ENCODE peak calls at places on chromosome 19, in five cellular contexts. V is heart left ventricle; W is effector memory CD4-positive, alpha-beta T cell; N is psoas muscle; G is fibroblast of lung. E is an unnamed sample.

GRCh38 chr19:28705008-28705407 is 507.9 kb downstream of the UQCRFS1 start:
- DNase-seq in V (no peak), W (no peak), N (no peak), G (peak), E (no peak)

GRCh38 chr19:52258426-52258825 is 11.0 kb upstream of the ZNF766 start:
- DNase-seq in V (no peak), W (no peak), N (no peak), G (peak), E (no peak)

GRCh38 chr19:16587031-16588023 is 15.1 kb upstream of the SLC35E1 start:
- DNase-seq in V (no peak), W (peak), N (no peak), G (peak), E (no peak)

GRCh38 chr19:57317503-57317902 is 2.8 kb upstream of the ZNF543 start:
- DNase-seq in V (no peak), W (no peak), N (peak), G (no peak), E (no peak)

GRCh38 chr19:726993-727956 is 18.5 kb downstream of the PALM start:
- DNase-seq in V (no peak), W (no peak), N (no peak), G (no peak), E (no peak)

GRCh38 chr19:16660763-16661479 is at the start of gene TMEM38A:
- DNase-seq in V (peak), W (peak), N (peak), G (no peak), E (peak)

GRCh38 chr19:29823581-29824330 is 12.0 kb downstream of the CCNE1 start:
- DNase-seq in V (no peak), W (no peak), N (no peak), G (no peak), E (no peak)

GRCh38 chr19:17285415-17286135 is 3.9 kb downstream of the ANKLE1 start:
- DNase-seq in V (no peak), W (no peak), N (no peak), G (no peak), E (no peak)

GRCh38 chr19:3033595-3034193 is 4.6 kb upstream of the TLE2 start:
- DNase-seq in V (no peak), W (no peak), N (no peak), G (no peak), E (no peak)

GRCh38 chr19:52343548-52343947 is 7.5 kb downstream of the ZNF610 start:
- DNase-seq in V (peak), W (peak), N (peak), G (peak), E (no peak)

GRCh38 chr19:47263169-47263560 is 6.8 kb downstream of the CCDC9 start:
- DNase-seq in V (no peak), W (no peak), N (no peak), G (no peak), E (no peak)

GRCh38 chr19:39843919-39844793 is 2.0 kb downstream of the FBL start:
- DNase-seq in V (no peak), W (no peak), N (no peak), G (peak), E (no peak)

GRCh38 chr19:41376998-41377365 is 649 bp downstream of the TMEM91 start:
- DNase-seq in V (no peak), W (no peak), N (no peak), G (no peak), E (no peak)

GRCh38 chr19:50844296-50844935 is 10.3 kb upstream of the KLK3 start:
- DNase-seq in V (no peak), W (no peak), N (no peak), G (no peak), E (no peak)

GRCh38 chr19:40304306-40304705 is 19.2 kb upstream of the AKT2 start:
- DNase-seq in V (no peak), W (no peak), N (no peak), G (no peak), E (no peak)

GRCh38 chr19:24063312-24063711 is 23.7 kb upstream of the ZNF254 start:
- DNase-seq in V (no peak), W (no peak), N (no peak), G (no peak), E (no peak)

GRCh38 chr19:22052644-22053013 is 345 bp downstream of the ZNF257 start:
- DNase-seq in V (peak), W (no peak), N (peak), G (no peak), E (no peak)

GRCh38 chr19:2552859-2553258 is 76.9 kb downstream of the GADD45B start:
- DNase-seq in V (no peak), W (peak), N (no peak), G (no peak), E (no peak)

GRCh38 chr19:40549007-40549708 is 27.5 kb upstream of the SHKBP1 start:
- DNase-seq in V (peak), W (peak), N (peak), G (peak), E (no peak)

GRCh38 chr19:47229674-47230121 is 1.3 kb downstream of the BBC3 start:
- DNase-seq in V (no peak), W (no peak), N (no peak), G (peak), E (no peak)

GRCh38 chr19:52094526-52094925 is 1.0 kb downstream of the ZNF841 start:
- DNase-seq in V (no peak), W (no peak), N (no peak), G (no peak), E (no peak)

GRCh38 chr19:1251503-1252220 is 3.3 kb downstream of the MIDN start:
- DNase-seq in V (no peak), W (peak), N (peak), G (no peak), E (no peak)

GRCh38 chr19:46716013-46716671 is 772 bp downstream of the PRKD2 start:
- DNase-seq in V (peak), W (no peak), N (no peak), G (no peak), E (no peak)

GRCh38 chr19:1560281-1560882 is 7.7 kb downstream of the MEX3D start:
- DNase-seq in V (no peak), W (no peak), N (no peak), G (no peak), E (no peak)

GRCh38 chr19:42311612-42312160 is 1.4 kb upstream of the TMEM145 start:
- DNase-seq in V (no peak), W (no peak), N (no peak), G (no peak), E (no peak)

GRCh38 chr19:54029930-54030490 is 33.7 kb downstream of the VSTM1 start:
- DNase-seq in V (peak), W (peak), N (peak), G (peak), E (peak)

GRCh38 chr19:29155683-29156082 is 57.3 kb downstream of the UQCRFS1 start:
- DNase-seq in V (no peak), W (no peak), N (no peak), G (no peak), E (no peak)

GRCh38 chr19:2273356-2274184 is 8.4 kb downstream of the PEAK3 start:
- DNase-seq in V (peak), W (peak), N (peak), G (peak), E (no peak)

GRCh38 chr19:42003506-42004294 is 9.7 kb upstream of the ATP1A3 start:
- DNase-seq in V (no peak), W (no peak), N (no peak), G (no peak), E (no peak)

GRCh38 chr19:40228863-40229262 is 2.4 kb upstream of the CCNP start:
- DNase-seq in V (no peak), W (no peak), N (no peak), G (no peak), E (no peak)

GRCh38 chr19:768424-768823 is 17.5 kb downstream of the MISP start:
- DNase-seq in V (no peak), W (no peak), N (no peak), G (peak), E (no peak)

GRCh38 chr19:42323852-42324654 is 1.4 kb upstream of the MEGF8 start:
- DNase-seq in V (no peak), W (no peak), N (no peak), G (no peak), E (no peak)

GRCh38 chr19:3071764-3072163 is 9.5 kb upstream of the TLE5 start:
- DNase-seq in V (no peak), W (no peak), N (no peak), G (no peak), E (no peak)

GRCh38 chr19:48301886-48302599 is 23.3 kb upstream of the EMP3 start:
- DNase-seq in V (no peak), W (no peak), N (no peak), G (no peak), E (no peak)

GRCh38 chr19:42433503-42434260 is 6.5 kb upstream of the LIPE start:
- DNase-seq in V (peak), W (peak), N (peak), G (no peak), E (peak)

GRCh38 chr19:41295506-41295905 is 14.5 kb upstream of the CCDC97 start:
- DNase-seq in V (no peak), W (no peak), N (no peak), G (no peak), E (no peak)

GRCh38 chr19:16366433-16367268 is 42.0 kb downstream of the KLF2 start:
- DNase-seq in V (no peak), W (peak), N (no peak), G (no peak), E (no peak)

GRCh38 chr19:1827566-1828278 is 15.6 kb upstream of the ATP8B3 start:
- DNase-seq in V (no peak), W (no peak), N (no peak), G (no peak), E (no peak)

GRCh38 chr19:35754365-35755139 is 2.3 kb downstream of the HSPB6 start:
- DNase-seq in V (no peak), W (no peak), N (no peak), G (no peak), E (no peak)

DNA sequence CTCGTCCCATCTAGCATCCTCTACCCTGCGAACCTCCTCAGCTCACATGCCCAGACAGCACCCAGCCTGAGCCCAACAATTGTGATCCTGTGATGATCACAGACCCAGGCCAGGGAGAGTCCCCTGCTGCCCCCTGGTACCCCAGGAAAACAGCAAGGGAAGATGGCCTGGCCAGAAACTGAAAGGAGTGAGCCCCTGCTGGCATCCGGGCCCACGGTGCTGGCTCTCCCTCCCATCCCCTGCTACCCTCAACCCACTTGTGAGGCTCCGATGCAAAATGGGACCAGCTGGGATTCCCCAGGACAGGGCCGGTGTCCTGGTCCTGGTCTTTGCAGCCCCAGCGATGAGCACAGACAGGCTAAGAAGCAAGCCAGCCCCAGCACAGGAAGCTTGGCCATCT is 14.1 kb downstream of the RANBP3 start:
- DNase-seq in V (no peak), W (no peak), N (no peak), G (no peak), E (no peak)
- H3K27ac ChIP-seq in V (peak), W (peak), N (no peak), G (no peak), E (no peak)

GRCh38 chr19:44731081-44731480 is 17.4 kb upstream of the BCL3 start:
- DNase-seq in V (no peak), W (no peak), N (no peak), G (no peak), E (no peak)

GRCh38 chr19:44725684-44726083 is 22.8 kb upstream of the BCL3 start:
- DNase-seq in V (no peak), W (no peak), N (no peak), G (no peak), E (no peak)

GRCh38 chr19:44726465-44726864 is 22.0 kb upstream of the BCL3 start:
- DNase-seq in V (no peak), W (no peak), N (no peak), G (no peak), E (no peak)

GRCh38 chr19:44729516-44730033 is 18.9 kb upstream of the BCL3 start:
- DNase-seq in V (no peak), W (no peak), N (no peak), G (no peak), E (no peak)

DNA sequence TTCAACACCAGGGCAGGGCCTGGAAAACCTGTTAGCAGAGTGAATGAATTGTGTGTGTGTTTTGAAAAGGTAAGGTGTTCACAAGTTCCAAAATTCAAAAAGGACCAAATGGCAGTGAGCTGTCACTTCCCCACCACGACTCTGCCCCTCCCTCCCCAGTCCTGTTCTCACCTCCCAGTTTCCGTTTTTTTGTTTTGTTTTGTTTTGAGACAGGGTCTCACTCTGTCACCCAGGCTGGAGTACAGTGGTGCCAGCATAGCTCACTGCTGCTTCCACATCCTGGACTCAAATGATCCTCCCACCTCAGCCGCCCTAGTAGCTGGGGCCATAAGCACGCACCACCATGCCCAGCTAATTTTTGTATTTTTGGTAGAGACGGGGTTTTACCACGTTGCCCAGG is 20.3 kb upstream of the BCL3 start:
- DNase-seq in V (no peak), W (no peak), N (no peak), G (no peak), E (no peak)
- H3K27ac ChIP-seq in V (no peak), W (no peak), N (no peak), G (no peak), E (no peak)

DNA sequence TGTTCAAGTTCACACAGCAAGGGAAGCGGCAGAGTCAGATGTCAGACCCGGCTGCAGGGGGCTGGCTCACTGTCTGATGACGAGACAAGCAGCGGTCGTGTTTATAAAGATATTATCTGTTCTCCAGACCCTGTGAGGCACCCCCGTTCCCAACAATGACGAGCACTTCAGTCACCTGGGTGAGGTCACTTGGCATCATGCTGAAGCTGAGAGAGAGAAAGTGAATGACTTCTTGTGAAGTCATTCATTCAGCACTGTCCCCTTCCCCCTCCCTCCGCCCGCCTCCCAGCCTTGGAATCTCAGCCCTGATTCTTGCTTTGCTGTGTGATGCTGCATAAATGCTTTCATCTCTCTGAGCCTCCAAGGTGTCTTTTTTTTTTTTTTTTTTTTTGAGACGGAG is 4.9 kb upstream of the LYPD3 start:
- DNase-seq in V (no peak), W (peak), N (no peak), G (peak), E (no peak)
- H3K27ac ChIP-seq in V (no peak), W (peak), N (no peak), G (peak), E (no peak)

GRCh38 chr19:55590621-55591020 is 8.7 kb downstream of the FIZ1 start:
- DNase-seq in V (no peak), W (no peak), N (no peak), G (no peak), E (no peak)

GRCh38 chr19:55591555-55591954 is 7.8 kb downstream of the FIZ1 start:
- DNase-seq in V (no peak), W (no peak), N (no peak), G (no peak), E (no peak)

GRCh38 chr19:55586976-55587668 is 6.5 kb upstream of the ZNF579 start:
- DNase-seq in V (peak), W (peak), N (peak), G (peak), E (peak)

GRCh38 chr19:55590109-55590508 is 9.2 kb downstream of the FIZ1 start:
- DNase-seq in V (no peak), W (no peak), N (no peak), G (no peak), E (no peak)

DNA sequence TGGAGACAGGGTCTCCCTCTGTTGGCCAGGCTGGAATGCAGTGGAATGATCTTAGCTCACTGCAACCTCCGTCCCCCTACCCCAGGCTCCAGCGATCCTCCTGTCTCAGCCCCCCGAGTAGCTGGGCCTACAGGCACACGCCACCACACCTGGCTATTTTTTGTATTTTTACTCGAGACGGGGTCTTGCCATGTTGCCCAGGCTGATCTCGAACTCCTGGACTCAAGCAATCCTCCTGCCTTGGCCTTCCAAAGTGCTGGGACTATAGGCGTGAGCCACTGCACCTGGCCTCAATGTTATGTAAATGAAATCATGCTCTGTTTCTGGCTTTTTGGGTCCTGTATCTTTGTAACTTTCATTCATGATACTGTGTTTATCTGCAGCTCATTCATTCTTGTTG is 8.1 kb upstream of the ZNF579 start:
- DNase-seq in V (no peak), W (no peak), N (no peak), G (no peak), E (no peak)
- H3K27ac ChIP-seq in V (no peak), W (no peak), N (no peak), G (no peak), E (no peak)

DNA sequence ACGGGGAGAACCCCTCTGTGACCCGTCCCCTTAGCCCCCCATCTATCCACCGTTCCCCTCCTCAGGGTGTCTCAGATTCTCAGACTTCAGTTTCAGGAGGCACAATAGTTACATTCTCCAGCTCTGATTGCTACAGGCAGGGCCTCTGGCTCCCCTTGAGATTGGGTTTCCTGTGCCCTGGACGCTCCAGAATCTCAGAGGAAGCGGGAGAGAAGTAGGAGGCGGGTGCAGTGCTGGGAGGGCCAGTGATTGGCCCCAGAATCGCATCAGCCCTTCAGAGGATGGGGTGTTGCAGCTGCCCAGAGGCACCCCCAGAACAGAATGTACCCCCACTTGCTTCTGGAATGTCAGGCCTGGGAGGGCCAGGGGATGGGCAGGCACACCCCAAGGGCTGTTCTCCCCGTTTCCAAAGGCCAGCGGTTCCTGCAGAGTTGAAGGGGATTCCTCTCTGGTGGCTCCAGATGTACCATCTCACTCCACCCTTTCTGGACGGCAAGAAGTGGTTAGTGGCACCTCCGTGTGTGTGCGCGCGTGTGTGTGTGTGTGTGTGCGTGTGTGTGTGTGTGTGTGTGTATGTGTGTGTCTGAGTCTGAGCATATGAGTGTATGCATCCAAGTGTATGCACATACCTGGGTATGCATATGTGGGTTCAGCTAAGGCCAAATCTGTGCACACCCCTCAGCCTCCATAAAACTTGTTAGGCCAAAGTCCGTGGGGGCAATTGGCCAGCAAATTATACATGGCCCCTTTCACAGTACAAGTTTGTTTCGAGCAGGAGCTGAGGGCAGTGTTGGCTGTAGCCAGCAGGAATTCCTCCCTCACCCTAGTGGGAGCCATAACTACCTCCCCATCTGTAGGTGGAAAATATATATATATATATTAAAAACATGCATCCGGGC is 35.5 kb downstream of the LYL1 start:
- DNase-seq in V (no peak), W (no peak), N (no peak), G (no peak), E (no peak)
- H3K27ac ChIP-seq in V (peak), W (no peak), N (peak), G (no peak), E (peak)

GRCh38 chr19:33261511-33262192 is 36.0 kb upstream of the SLC7A10 start:
- DNase-seq in V (no peak), W (no peak), N (no peak), G (no peak), E (no peak)

GRCh38 chr19:33263325-33264023 is 37.8 kb upstream of the SLC7A10 start:
- DNase-seq in V (no peak), W (no peak), N (no peak), G (no peak), E (no peak)

GRCh38 chr19:33259532-33259931 is 33.9 kb upstream of the SLC7A10 start:
- DNase-seq in V (no peak), W (no peak), N (no peak), G (no peak), E (no peak)

GRCh38 chr19:33257828-33258227 is 32.2 kb upstream of the SLC7A10 start:
- DNase-seq in V (no peak), W (no peak), N (no peak), G (no peak), E (no peak)

GRCh38 chr19:33260628-33261418 is 35.2 kb upstream of the SLC7A10 start:
- DNase-seq in V (peak), W (no peak), N (no peak), G (no peak), E (no peak)
- H3K27ac ChIP-seq in V (no peak), W (no peak), N (no peak), G (no peak), E (no peak)

GRCh38 chr19:45523642-45524256 is 16.5 kb downstream of the VASP start:
- DNase-seq in V (peak), W (peak), N (peak), G (peak), E (peak)
- H3K27ac ChIP-seq in V (peak), W (no peak), N (peak), G (no peak), E (peak)